ENCODE peak calls at places on chromosomes 1 and 21, in seven cellular contexts. W, Q, P, K, U, J and Y are unnamed samples.

GRCh38 chr1:152855661-152856060 is 4.1 kb upstream of the LCE7A start:
- DNase-seq in K (no peak), Q (no peak), J (no peak), U (no peak), P (no peak), W (no peak), Y (no peak)

GRCh38 chr1:113835686-113836290 is 23.5 kb upstream of the RSBN1 start:
- DNase-seq in K (peak; percentile 29), U (peak; percentile 75), W (peak; percentile 75), J (peak; percentile 18), P (no peak), Q (no peak), Y (no peak)

GRCh38 chr1:159900086-159900680 is at the start of gene CFAP45:
- DNase-seq in W (peak; percentile 97), Q (peak; percentile 90), J (peak; percentile 60), P (peak; percentile 85), U (peak; percentile 91), K (no peak), Y (no peak)

GRCh38 chr1:28815533-28815932 is 3.6 kb downstream of the OPRD1 start:
- DNase-seq in U (no peak), W (no peak), J (no peak), Q (no peak), K (peak; percentile 18), P (no peak), Y (no peak)

GRCh38 chr1:175150596-175151319 is 41.8 kb downstream of the KIAA0040 start:
- DNase-seq in J (no peak), U (no peak), W (peak; percentile 64), K (no peak), Q (no peak), P (no peak), Y (no peak)

GRCh38 chr1:208237241-208237640 is 6.9 kb downstream of the PLXNA2 start:
- DNase-seq in U (peak; percentile 36), K (no peak), Q (no peak), P (no peak), W (no peak), J (no peak), Y (no peak)

GRCh38 chr1:228765543-228765942 is 30.3 kb downstream of the RHOU start:
- DNase-seq in W (no peak), U (no peak), J (no peak), Q (no peak), K (peak; percentile 71), P (no peak), Y (peak; percentile 6)

GRCh38 chr1:68889471-68889870 is 392.6 kb upstream of the DEPDC1 start:
- DNase-seq in Q (no peak), W (no peak), P (no peak), U (no peak), J (no peak), K (no peak), Y (no peak)

GRCh38 chr21:36420571-36421339 is 35.6 kb downstream of the CHAF1B start:
- DNase-seq in Q (no peak), W (no peak), U (no peak), K (no peak), P (no peak), J (no peak), Y (no peak)
- H3K36me3 ChIP-seq in Q (no peaks in the 10 kb centered on the region), W (peaks cover 8% of the 10 kb centered on the region), U (no peaks in the 10 kb centered on the region), K (no peaks in the 10 kb centered on the region), P (peaks cover 3% of the 10 kb centered on the region), J (peaks cover 5% of the 10 kb centered on the region), Y (no peaks in the 10 kb centered on the region)

GRCh38 chr1:84995484-84996334 is 1.2 kb downstream of the MCOLN2 start:
- DNase-seq in Q (no peak), K (peak; percentile 37), J (no peak), W (peak; percentile 11), U (no peak), P (no peak), Y (no peak)
- H3K27me3 ChIP-seq in Q (no peaks in the 10 kb centered on the region), K (peaks cover 14% of the 10 kb centered on the region), J (peaks cover 40% of the 10 kb centered on the region), W (no peaks in the 10 kb centered on the region), U (peaks cover 75% of the 10 kb centered on the region), P (peaks cover 11% of the 10 kb centered on the region), Y (peaks cover 4% of the 10 kb centered on the region)

GRCh38 chr1:222582099-222582774 is 7.5 kb downstream of the TAF1A start:
- DNase-seq in P (no peak), U (peak; percentile 4), Q (no peak), K (no peak), W (peak; percentile 97), J (peak; percentile 28), Y (no peak)
- H3K27ac ChIP-seq in P (no peak overlapping the region), U (no peak overlapping the region), Q (no peak overlapping the region), K (no peak overlapping the region), W (peak overlapping the region; percentile 35), J (no peak overlapping the region), Y (no peak overlapping the region)

DNA sequence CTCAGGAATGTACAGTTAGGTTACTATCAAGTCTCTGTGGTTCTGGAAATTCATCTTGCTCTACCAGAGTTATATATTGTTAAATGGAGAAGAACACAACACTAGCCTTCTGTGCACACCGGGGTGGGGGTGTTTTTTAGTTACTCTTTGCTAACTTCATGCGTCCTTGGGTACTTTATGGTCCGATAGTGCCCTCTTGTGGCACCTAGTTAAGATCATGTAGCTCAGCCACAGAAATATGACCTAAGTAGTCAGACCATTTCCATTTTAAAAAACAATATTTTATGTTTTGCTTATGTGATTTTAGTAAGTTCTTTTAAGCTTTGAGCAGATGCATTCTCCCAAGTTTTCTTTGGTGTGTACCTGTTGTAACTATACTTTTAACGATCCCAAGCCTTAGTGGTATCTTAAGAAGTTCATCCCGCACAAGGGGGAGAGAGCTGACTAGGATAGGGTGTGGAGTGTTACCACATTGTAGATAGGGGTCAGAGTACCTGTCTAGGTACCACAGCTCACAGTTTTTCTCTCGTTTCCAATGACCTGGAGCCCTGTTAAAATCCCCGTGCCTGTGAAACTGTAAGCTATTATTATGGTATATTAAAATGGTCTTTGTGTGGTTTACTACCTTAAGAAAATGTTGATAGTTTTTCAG is 20.6 kb upstream of the SH3D21 start:
- DNase-seq in K (peak; percentile 87), J (peak; percentile 73), Q (no peak), W (peak; percentile 89), U (peak; percentile 93), P (peak; percentile 75), Y (peak; percentile 51)
- H3K36me3 ChIP-seq in K (peaks cover 7% of the 10 kb centered on the region), J (peaks cover 63% of the 10 kb centered on the region), Q (peaks cover 52% of the 10 kb centered on the region), W (peaks cover 64% of the 10 kb centered on the region), U (peaks cover 38% of the 10 kb centered on the region), P (peaks cover 82% of the 10 kb centered on the region), Y (peaks cover 62% of the 10 kb centered on the region)

GRCh38 chr1:3019516-3020051 is 1.7 kb upstream of the ACTRT2 start:
- DNase-seq in J (no peak), K (no peak), Q (no peak), U (no peak), W (no peak), P (no peak), Y (no peak)

GRCh38 chr1:3021233-3021671 is at the start of gene ACTRT2:
- DNase-seq in Q (no peak), W (no peak), J (no peak), U (no peak), P (no peak), K (no peak), Y (no peak)

GRCh38 chr1:3021801-3022401 is 634 bp downstream of the ACTRT2 start:
- DNase-seq in K (no peak), J (no peak), U (no peak), W (no peak), Q (no peak), P (no peak), Y (no peak)

GRCh38 chr1:3019007-3019515 is 2.2 kb upstream of the ACTRT2 start:
- DNase-seq in Q (no peak), W (no peak), K (no peak), J (no peak), U (no peak), P (no peak), Y (no peak)

GRCh38 chr1:3020263-3020909 is 881 bp upstream of the ACTRT2 start:
- DNase-seq in K (no peak), W (no peak), U (no peak), Q (no peak), J (no peak), P (no peak), Y (no peak)
- H3K27me3 ChIP-seq in K (peaks cover 85% of the 10 kb centered on the region), W (peaks cover 83% of the 10 kb centered on the region), U (no peaks in the 10 kb centered on the region), Q (no peaks in the 10 kb centered on the region), J (no peaks in the 10 kb centered on the region), P (no peaks in the 10 kb centered on the region), Y (no peaks in the 10 kb centered on the region)

GRCh38 chr21:41804381-41804780 is 37.5 kb upstream of the RIPK4 start:
- DNase-seq in J (no peak), W (no peak), K (no peak), P (no peak), U (no peak), Q (no peak), Y (no peak)

GRCh38 chr21:41802185-41802584 is 35.3 kb upstream of the RIPK4 start:
- DNase-seq in U (no peak), Q (no peak), K (no peak), W (no peak), P (no peak), J (no peak), Y (no peak)

GRCh38 chr21:41802684-41803083 is 35.8 kb upstream of the RIPK4 start:
- DNase-seq in J (peak; percentile 38), K (no peak), P (peak; percentile 82), W (peak; percentile 57), U (peak; percentile 12), Q (no peak), Y (no peak)

GRCh38 chr21:41805038-41805437 is 38.2 kb upstream of the RIPK4 start:
- DNase-seq in Q (no peak), K (no peak), J (no peak), P (no peak), W (no peak), U (no peak), Y (no peak)

GRCh38 chr21:41803316-41803715 is 36.5 kb upstream of the RIPK4 start:
- DNase-seq in W (peak; percentile 27), K (no peak), U (no peak), J (no peak), Q (no peak), P (no peak), Y (no peak)
- H3K27ac ChIP-seq in W (peak overlapping the region; percentile 62), K (no peak overlapping the region), U (no peak overlapping the region), J (no peak overlapping the region), Q (no peak overlapping the region), P (no peak overlapping the region), Y (no peak overlapping the region)